ENCODE peak calls at places on chromosomes 12 and 14, in ten cellular contexts. Q is fibroblast of the aortic adventitia, G is breast epithelium, N is Panc1, F is OCI-LY7, I is cardiac fibroblast, R is brain microvascular endothelial cell, K is GM23338, W is lower leg skin, V is fibroblast of villous mesenchyme. B is an unnamed sample.

GRCh38 chr12:49537709-49538601 is 875 bp upstream of the KCNH3 start:
- DNase-seq in Q (no peak), G (no peak), N (no peak), F (peak), I (no peak), R (no peak), K (peak), W (no peak), V (no peak), B (no peak)

GRCh38 chr12:106582661-106583577 is at the start of gene RFX4:
- DNase-seq in Q (no peak), G (no peak), N (no peak), F (no peak), I (no peak), R (no peak), K (peak), W (no peak), V (no peak), B (no peak)

GRCh38 chr14:64209428-64210165 is 84.6 kb downstream of the ESR2 start:
- DNase-seq in Q (peak), G (no peak), N (no peak), F (no peak), I (peak), R (no peak), K (no peak), W (no peak), V (peak), B (peak)

GRCh38 chr14:31090872-31091764 is 64.9 kb upstream of the STRN3 start:
- DNase-seq in Q (peak), G (peak), N (no peak), F (no peak), I (peak), R (peak), K (no peak), W (peak), V (peak), B (no peak)

GRCh38 chr12:109967383-109968031 is 28.7 kb downstream of the GIT2 start:
- DNase-seq in Q (no peak), G (no peak), N (no peak), F (no peak), I (no peak), R (no peak), K (peak), W (no peak), V (no peak), B (no peak)

GRCh38 chr12:44960856-44961255 is 84.7 kb upstream of the NELL2 start:
- DNase-seq in Q (no peak), G (no peak), N (no peak), F (no peak), I (no peak), R (no peak), K (peak), W (no peak), V (no peak), B (no peak)

GRCh38 chr14:60163741-60164140 is 1.5 kb downstream of the DHRS7 start:
- DNase-seq in Q (no peak), G (no peak), N (no peak), F (no peak), I (no peak), R (no peak), K (peak), W (no peak), V (no peak), B (no peak)

GRCh38 chr14:101489092-101489760 is 72.1 kb upstream of the DIO3 start:
- DNase-seq in Q (no peak), G (no peak), N (no peak), F (no peak), I (no peak), R (no peak), K (no peak), W (no peak), V (no peak), B (no peak)

GRCh38 chr14:31696378-31696777 is 135.2 kb downstream of the NUBPL start:
- DNase-seq in Q (no peak), G (no peak), N (no peak), F (no peak), I (no peak), R (no peak), K (no peak), W (no peak), V (no peak), B (no peak)

GRCh38 chr12:132453361-132454133 is 36.4 kb upstream of the FBRSL1 start:
- DNase-seq in Q (no peak), G (peak), N (no peak), F (no peak), I (no peak), R (no peak), K (no peak), W (no peak), V (peak), B (no peak)

GRCh38 chr14:105151131-105151837 is 17.3 kb downstream of the JAG2 start:
- DNase-seq in Q (no peak), G (no peak), N (no peak), F (no peak), I (no peak), R (no peak), K (no peak), W (no peak), V (no peak), B (no peak)

GRCh38 chr12:65086236-65086635 is 34.9 kb downstream of the WIF1 start:
- DNase-seq in Q (no peak), G (no peak), N (no peak), F (no peak), I (no peak), R (no peak), K (no peak), W (no peak), V (no peak), B (no peak)

GRCh38 chr12:58967551-58967950 is 47.2 kb upstream of the LRIG3 start:
- DNase-seq in Q (peak), G (no peak), N (no peak), F (no peak), I (peak), R (peak), K (no peak), W (no peak), V (no peak), B (no peak)

GRCh38 chr14:92780444-92780843 is 13.7 kb upstream of the GOLGA5 start:
- DNase-seq in Q (peak), G (no peak), N (no peak), F (no peak), I (peak), R (peak), K (no peak), W (no peak), V (peak), B (peak)

GRCh38 chr14:95815226-95815690 is 61.4 kb upstream of the TUNAR start:
- DNase-seq in Q (no peak), G (no peak), N (no peak), F (no peak), I (no peak), R (no peak), K (peak), W (no peak), V (no peak), B (no peak)

DNA sequence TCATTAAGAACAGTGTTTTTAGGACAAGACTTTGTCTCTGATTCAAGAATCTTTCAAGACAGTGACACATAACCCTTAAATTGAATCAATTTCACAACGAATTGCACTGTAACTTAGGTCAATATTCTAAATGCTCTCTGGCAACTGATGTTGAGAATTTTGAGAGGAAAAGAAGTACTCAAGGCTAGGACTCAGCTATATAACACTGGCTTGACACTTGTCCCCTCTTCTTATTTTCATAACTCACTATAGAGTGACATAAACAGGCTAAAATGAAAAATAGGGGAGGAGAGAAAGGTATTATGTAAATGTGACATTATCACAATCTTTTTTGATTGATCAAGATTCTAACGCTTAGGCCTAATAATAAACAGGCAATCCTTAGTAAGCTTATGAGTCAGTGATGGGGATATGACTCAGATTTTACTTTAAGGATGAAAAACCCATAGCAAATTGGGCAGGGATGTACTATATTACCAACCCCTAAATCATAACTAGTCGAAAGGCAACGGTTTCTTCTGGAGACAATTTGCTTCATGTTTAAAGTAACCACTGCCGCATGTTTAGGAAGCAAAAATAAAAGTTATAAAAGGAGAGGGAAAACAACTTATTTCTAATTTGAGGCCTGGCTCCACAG is 10.9 kb downstream of the BTG1 start:
- DNase-seq in Q (peak), G (no peak), N (no peak), F (no peak), I (peak), R (no peak), K (no peak), W (no peak), V (no peak), B (no peak)
- H3K4me3 ChIP-seq in Q (no peak), G (no peak), N (peak), F (peak), I (no peak), R (no peak), K (no peak), W (no peak), V (no peak), B (no peak)

GRCh38 chr12:127570793-127571360 is 696.1 kb upstream of the TMEM132C start:
- DNase-seq in Q (peak), G (no peak), N (no peak), F (no peak), I (no peak), R (no peak), K (no peak), W (no peak), V (no peak), B (no peak)
- H3K4me3 ChIP-seq in Q (no peak), G (no peak), N (no peak), F (no peak), I (no peak), R (no peak), K (no peak), W (no peak), V (no peak), B (no peak)

GRCh38 chr14:22559041-22559440 is 30.0 kb downstream of the DAD1 start:
- DNase-seq in Q (no peak), G (no peak), N (no peak), F (no peak), I (no peak), R (no peak), K (no peak), W (no peak), V (no peak), B (no peak)

GRCh38 chr14:22556021-22556989 is 32.7 kb downstream of the DAD1 start:
- DNase-seq in Q (no peak), G (peak), N (no peak), F (peak), I (peak), R (peak), K (peak), W (peak), V (peak), B (peak)

GRCh38 chr14:22558221-22558913 is 30.7 kb downstream of the DAD1 start:
- DNase-seq in Q (no peak), G (no peak), N (no peak), F (peak), I (no peak), R (no peak), K (peak), W (no peak), V (no peak), B (peak)

GRCh38 chr14:22556990-22557623 is 31.9 kb downstream of the DAD1 start:
- DNase-seq in Q (peak), G (peak), N (peak), F (peak), I (peak), R (peak), K (peak), W (peak), V (peak), B (peak)

DNA sequence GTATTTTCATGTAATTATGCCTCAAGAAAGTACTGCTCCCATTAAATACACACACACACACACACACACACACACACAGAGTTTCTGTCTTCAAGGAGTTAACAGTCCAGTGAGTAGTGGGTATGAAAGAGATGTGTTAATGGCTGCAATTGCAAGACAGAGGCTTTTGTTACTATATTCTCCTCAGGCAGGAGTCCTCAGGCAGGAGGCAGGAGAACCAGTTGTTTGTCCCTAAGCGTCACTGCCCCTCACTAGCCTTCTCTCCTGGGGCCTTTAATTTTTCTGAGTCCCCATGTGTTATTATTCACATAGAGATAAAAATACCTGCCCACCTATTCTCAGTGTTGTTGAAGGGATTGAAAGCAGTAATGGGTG is 31.2 kb downstream of the DAD1 start:
- DNase-seq in Q (no peak), G (no peak), N (no peak), F (peak), I (no peak), R (no peak), K (no peak), W (no peak), V (no peak), B (no peak)
- H3K4me3 ChIP-seq in Q (no peak), G (no peak), N (no peak), F (peak), I (no peak), R (no peak), K (peak), W (no peak), V (no peak), B (peak)

GRCh38 chr12:104485651-104486341 is 29.0 kb downstream of the CHST11 start:
- DNase-seq in Q (no peak), G (no peak), N (no peak), F (peak), I (no peak), R (no peak), K (no peak), W (no peak), V (no peak), B (peak)

GRCh38 chr12:104482113-104482512 is 25.4 kb downstream of the CHST11 start:
- DNase-seq in Q (no peak), G (no peak), N (no peak), F (peak), I (no peak), R (no peak), K (no peak), W (no peak), V (no peak), B (peak)

GRCh38 chr12:104480826-104481457 is 24.2 kb downstream of the CHST11 start:
- DNase-seq in Q (peak), G (no peak), N (no peak), F (no peak), I (peak), R (peak), K (no peak), W (peak), V (peak), B (no peak)

GRCh38 chr12:104480012-104480411 is 23.3 kb downstream of the CHST11 start:
- DNase-seq in Q (no peak), G (no peak), N (no peak), F (no peak), I (no peak), R (no peak), K (no peak), W (no peak), V (no peak), B (no peak)

GRCh38 chr12:104482748-104483147 is 26.0 kb downstream of the CHST11 start:
- DNase-seq in Q (no peak), G (no peak), N (no peak), F (no peak), I (no peak), R (no peak), K (no peak), W (no peak), V (no peak), B (no peak)
- H3K4me3 ChIP-seq in Q (no peak), G (no peak), N (no peak), F (no peak), I (no peak), R (no peak), K (no peak), W (no peak), V (no peak), B (no peak)

DNA sequence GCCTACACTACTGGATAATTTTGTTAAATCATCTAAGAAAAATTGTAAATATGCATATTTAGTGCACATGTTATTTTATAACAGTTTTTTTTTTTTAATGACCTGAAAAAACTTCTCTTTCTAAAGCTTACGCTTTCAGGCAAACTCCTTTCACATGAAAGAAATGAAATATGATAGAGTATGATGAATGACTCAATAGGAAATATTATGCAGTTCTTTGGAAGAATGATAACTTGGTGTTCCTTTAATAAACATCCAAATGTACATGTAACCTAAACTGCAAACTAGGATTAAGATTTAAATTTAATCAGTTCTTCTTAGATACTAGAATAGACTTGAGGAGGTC is 136.6 kb downstream of the FGD4 start:
- DNase-seq in Q (no peak), G (no peak), N (no peak), F (no peak), I (no peak), R (no peak), K (no peak), W (no peak), V (no peak), B (no peak)
- H3K4me3 ChIP-seq in Q (peak), G (peak), N (no peak), F (peak), I (peak), R (peak), K (no peak), W (no peak), V (peak), B (no peak)

GRCh38 chr12:88530868-88531267 is 49.4 kb downstream of the KITLG start:
- DNase-seq in Q (no peak), G (no peak), N (no peak), F (no peak), I (no peak), R (no peak), K (no peak), W (no peak), V (no peak), B (no peak)

GRCh38 chr12:88529531-88530488 is 50.5 kb downstream of the KITLG start:
- DNase-seq in Q (peak), G (no peak), N (no peak), F (no peak), I (peak), R (no peak), K (no peak), W (no peak), V (no peak), B (no peak)
- H3K4me3 ChIP-seq in Q (peak), G (no peak), N (no peak), F (no peak), I (no peak), R (no peak), K (no peak), W (no peak), V (no peak), B (no peak)

GRCh38 chr12:92036061-92036620 is 109.5 kb downstream of the BTG1 start:
- DNase-seq in Q (no peak), G (no peak), N (no peak), F (no peak), I (no peak), R (no peak), K (no peak), W (no peak), V (no peak), B (no peak)
- H3K4me3 ChIP-seq in Q (no peak), G (no peak), N (no peak), F (no peak), I (no peak), R (no peak), K (no peak), W (no peak), V (no peak), B (no peak)

B was measured in Jurkat, Clone E6-1.